ENCODE peak calls at places on chromosomes 4 and X, in five cellular contexts. One of them, this sample, is unnamed.

GRCh38 chr4:83852085-83852451 is 316.2 kb downstream of the GPAT3 start:
- DNase-seq in mesendoderm: peak
- DNase-seq in stimulated activated CD4-positive, alpha-beta T cell treated with anti-CD3 and anti-CD28 coated beads, Interleukin-15, amount 100 ng/mL, for 48 hours: no peak
- DNase-seq in GM12864: no peak
- DNase-seq in RKO: no peak
- DNase-seq in this sample: no peak

GRCh38 chr4:184439856-184440592 is 34.3 kb downstream of the IRF2 start:
- DNase-seq in RKO: no peak
- DNase-seq in GM12864: no peak
- DNase-seq in stimulated activated CD4-positive, alpha-beta T cell treated with anti-CD3 and anti-CD28 coated beads, Interleukin-15, amount 100 ng/mL, for 48 hours: no peak
- DNase-seq in mesendoderm: no peak
- DNase-seq in this sample: no peak

GRCh38 chr4:6761540-6762243 is 20.8 kb upstream of the KIAA0232 start:
- DNase-seq in RKO: no peak
- DNase-seq in mesendoderm: no peak
- DNase-seq in GM12864: no peak
- DNase-seq in stimulated activated CD4-positive, alpha-beta T cell treated with anti-CD3 and anti-CD28 coated beads, Interleukin-15, amount 100 ng/mL, for 48 hours: no peak
- DNase-seq in this sample: no peak

GRCh38 chr4:76562851-76563803 is 128.1 kb downstream of the SHROOM3 start:
- DNase-seq in GM12864: no peak
- DNase-seq in mesendoderm: no peak
- DNase-seq in RKO: no peak
- DNase-seq in stimulated activated CD4-positive, alpha-beta T cell treated with anti-CD3 and anti-CD28 coated beads, Interleukin-15, amount 100 ng/mL, for 48 hours: no peak
- DNase-seq in this sample: no peak

GRCh38 chrX:140799216-140799615 is 89.7 kb downstream of the LINC00632 start:
- DNase-seq in mesendoderm: no peak
- DNase-seq in RKO: peak
- DNase-seq in stimulated activated CD4-positive, alpha-beta T cell treated with anti-CD3 and anti-CD28 coated beads, Interleukin-15, amount 100 ng/mL, for 48 hours: no peak
- DNase-seq in GM12864: no peak
- DNase-seq in this sample: no peak

GRCh38 chr4:140049924-140050681 is 103.9 kb downstream of the MAML3 start:
- DNase-seq in GM12864: no peak
- DNase-seq in RKO: peak
- DNase-seq in mesendoderm: peak
- DNase-seq in stimulated activated CD4-positive, alpha-beta T cell treated with anti-CD3 and anti-CD28 coated beads, Interleukin-15, amount 100 ng/mL, for 48 hours: peak
- DNase-seq in this sample: peak

GRCh38 chrX:17638731-17639130 is 98.6 kb upstream of the SCML1 start:
- DNase-seq in RKO: no peak
- DNase-seq in mesendoderm: no peak
- DNase-seq in GM12864: no peak
- DNase-seq in stimulated activated CD4-positive, alpha-beta T cell treated with anti-CD3 and anti-CD28 coated beads, Interleukin-15, amount 100 ng/mL, for 48 hours: no peak
- DNase-seq in this sample: no peak

GRCh38 chr4:83009529-83009928 is 1.1 kb downstream of the LIN54 start:
- DNase-seq in stimulated activated CD4-positive, alpha-beta T cell treated with anti-CD3 and anti-CD28 coated beads, Interleukin-15, amount 100 ng/mL, for 48 hours: no peak
- DNase-seq in GM12864: no peak
- DNase-seq in mesendoderm: peak
- DNase-seq in RKO: peak
- DNase-seq in this sample: no peak

GRCh38 chr4:42492977-42493376 is 95.7 kb downstream of the SHISA3 start:
- DNase-seq in mesendoderm: no peak
- DNase-seq in GM12864: no peak
- DNase-seq in stimulated activated CD4-positive, alpha-beta T cell treated with anti-CD3 and anti-CD28 coated beads, Interleukin-15, amount 100 ng/mL, for 48 hours: no peak
- DNase-seq in RKO: no peak
- DNase-seq in this sample: no peak

GRCh38 chr4:21113496-21114213 is 413.4 kb downstream of the PACRGL start:
- DNase-seq in stimulated activated CD4-positive, alpha-beta T cell treated with anti-CD3 and anti-CD28 coated beads, Interleukin-15, amount 100 ng/mL, for 48 hours: no peak
- DNase-seq in GM12864: no peak
- DNase-seq in mesendoderm: no peak
- DNase-seq in RKO: no peak
- DNase-seq in this sample: no peak

GRCh38 chrX:150199803-150200202 is 163.3 kb upstream of the MAMLD1 start:
- DNase-seq in GM12864: no peak
- DNase-seq in stimulated activated CD4-positive, alpha-beta T cell treated with anti-CD3 and anti-CD28 coated beads, Interleukin-15, amount 100 ng/mL, for 48 hours: no peak
- DNase-seq in mesendoderm: no peak
- DNase-seq in RKO: no peak
- DNase-seq in this sample: no peak

GRCh38 chr4:47839259-47839658 is 1.4 kb upstream of the CORIN start:
- DNase-seq in mesendoderm: peak
- DNase-seq in RKO: peak
- DNase-seq in stimulated activated CD4-positive, alpha-beta T cell treated with anti-CD3 and anti-CD28 coated beads, Interleukin-15, amount 100 ng/mL, for 48 hours: peak
- DNase-seq in GM12864: peak
- DNase-seq in this sample: peak

GRCh38 chrX:131187234-131187633 is 101.9 kb downstream of the IGSF1 start:
- DNase-seq in stimulated activated CD4-positive, alpha-beta T cell treated with anti-CD3 and anti-CD28 coated beads, Interleukin-15, amount 100 ng/mL, for 48 hours: no peak
- DNase-seq in GM12864: no peak
- DNase-seq in mesendoderm: peak
- DNase-seq in RKO: no peak
- DNase-seq in this sample: peak

GRCh38 chrX:154027003-154027402 is 7.3 kb upstream of the IRAK1 start:
- DNase-seq in RKO: no peak
- DNase-seq in GM12864: no peak
- DNase-seq in stimulated activated CD4-positive, alpha-beta T cell treated with anti-CD3 and anti-CD28 coated beads, Interleukin-15, amount 100 ng/mL, for 48 hours: no peak
- DNase-seq in mesendoderm: no peak
- DNase-seq in this sample: no peak

GRCh38 chrX:132022115-132022862 is 813 bp upstream of the STK26 start:
- DNase-seq in mesendoderm: peak
- DNase-seq in GM12864: no peak
- DNase-seq in RKO: peak
- DNase-seq in stimulated activated CD4-positive, alpha-beta T cell treated with anti-CD3 and anti-CD28 coated beads, Interleukin-15, amount 100 ng/mL, for 48 hours: no peak
- DNase-seq in this sample: peak

GRCh38 chr4:78566834-78567501 is 15.4 kb downstream of the ANXA3 start:
- DNase-seq in RKO: no peak
- DNase-seq in mesendoderm: no peak
- DNase-seq in GM12864: peak
- DNase-seq in stimulated activated CD4-positive, alpha-beta T cell treated with anti-CD3 and anti-CD28 coated beads, Interleukin-15, amount 100 ng/mL, for 48 hours: no peak
- DNase-seq in this sample: no peak

GRCh38 chrX:29617276-29617675 is 598.1 kb upstream of the MAGEB2 start:
- DNase-seq in stimulated activated CD4-positive, alpha-beta T cell treated with anti-CD3 and anti-CD28 coated beads, Interleukin-15, amount 100 ng/mL, for 48 hours: no peak
- DNase-seq in GM12864: no peak
- DNase-seq in RKO: no peak
- DNase-seq in mesendoderm: no peak
- DNase-seq in this sample: no peak

GRCh38 chr4:185387957-185388356 is 7.8 kb downstream of the LRP2BP start:
- DNase-seq in RKO: no peak
- DNase-seq in GM12864: no peak
- DNase-seq in stimulated activated CD4-positive, alpha-beta T cell treated with anti-CD3 and anti-CD28 coated beads, Interleukin-15, amount 100 ng/mL, for 48 hours: no peak
- DNase-seq in mesendoderm: no peak
- DNase-seq in this sample: no peak